ENCODE peak calls at places on chromosomes 3 and 15, in five cellular contexts. B is HTR-8/SVneo, T is SK-N-SH, S is progenitor cell of endocrine pancreas, A is globus pallidus. J is an unnamed sample.

GRCh38 chr3:161395613-161396012 is 24.3 kb upstream of the SPTSSB start:
- DNase-seq in S (no peak), A (no peak), B (no peak), T (no peak), J (no peak)

GRCh38 chr3:143433787-143434378 is 314.3 kb downstream of the CHST2 start:
- DNase-seq in A (no peak), B (no peak), S (no peak), T (peak; percentile 2), J (no peak)

GRCh38 chr15:40831861-40832260 is 3.4 kb upstream of the PPP1R14D start:
- DNase-seq in A (no peak), B (no peak), S (no peak), T (no peak), J (no peak)

GRCh38 chr3:141275032-141275422 is 43.4 kb downstream of the PXYLP1 start:
- DNase-seq in S (no peak), T (no peak), B (no peak), A (no peak), J (no peak)

GRCh38 chr3:143443851-143444331 is 324.3 kb downstream of the CHST2 start:
- DNase-seq in S (no peak), B (peak; percentile 63), T (no peak), A (no peak), J (no peak)

GRCh38 chr15:38610748-38611147 is 46.1 kb upstream of the RASGRP1 start:
- DNase-seq in B (no peak), A (no peak), T (no peak), S (no peak), J (no peak)

GRCh38 chr3:38723569-38724391 is 74.3 kb upstream of the SCN5A start:
- DNase-seq in B (no peak), A (no peak), S (no peak), T (peak; percentile 79), J (no peak)

GRCh38 chr15:37397266-37398022 is 297.1 kb upstream of the MEIS2 start:
- DNase-seq in A (no peak), S (no peak), B (no peak), T (peak; percentile 51), J (no peak)

GRCh38 chr3:149790265-149790664 is 2.1 kb downstream of the ANKUB1 start:
- DNase-seq in S (no peak), B (no peak), T (no peak), A (no peak), J (no peak)

GRCh38 chr15:35626531-35626930 is 80.6 kb upstream of the DPH6 start:
- DNase-seq in A (no peak), S (no peak), B (no peak), T (peak; percentile 1), J (no peak)

GRCh38 chr3:29291262-29291981 is 10.6 kb downstream of the RBMS3 start:
- DNase-seq in B (no peak), A (no peak), T (no peak), S (no peak), J (no peak)

GRCh38 chr3:120022729-120023128 is 71.5 kb downstream of the GSK3B start:
- DNase-seq in S (no peak), A (no peak), T (no peak), B (peak; percentile 10), J (no peak)